ENCODE peak calls at places on chromosomes 11 and 22, in six cellular contexts. R, O, F, K, V and D are unnamed samples.

GRCh38 chr11:129814244-129814992 is 1.2 kb upstream of the TMEM45B start:
- DNase-seq in R (no peak), O (peak), F (peak), K (no peak), V (no peak), D (no peak)

GRCh38 chr11:61626580-61627380 is 45.9 kb upstream of the SYT7 start:
- DNase-seq in R (no peak), O (no peak), F (no peak), K (peak), V (peak), D (peak)

GRCh38 chr11:9760180-9760550 is 96.3 kb downstream of the SWAP70 start:
- DNase-seq in R (no peak), O (no peak), F (no peak), K (peak), V (no peak), D (no peak)

GRCh38 chr11:65213322-65214211 is 31.8 kb downstream of the CAPN1 start:
- DNase-seq in R (no peak), O (no peak), F (no peak), K (no peak), V (no peak), D (no peak)

GRCh38 chr11:76152086-76152658 is 54.1 kb downstream of the WNT11 start:
- DNase-seq in R (peak), O (peak), F (peak), K (peak), V (peak), D (no peak)

GRCh38 chr11:122007611-122008071 is 108.4 kb downstream of the BLID start:
- DNase-seq in R (no peak), O (no peak), F (no peak), K (peak), V (no peak), D (no peak)

GRCh38 chr11:315516-315994 is 1.7 kb downstream of the IFITM1 start:
- DNase-seq in R (no peak), O (no peak), F (no peak), K (no peak), V (no peak), D (no peak)

GRCh38 chr11:69603978-69604524 is 36.9 kb upstream of the CCND1 start:
- DNase-seq in R (no peak), O (no peak), F (no peak), K (no peak), V (no peak), D (no peak)

GRCh38 chr11:66327171-66328035 is 8.8 kb downstream of the RIN1 start:
- DNase-seq in R (no peak), O (no peak), F (no peak), K (peak), V (no peak), D (no peak)

GRCh38 chr22:41327124-41327523 is 25.8 kb downstream of the ZC3H7B start:
- DNase-seq in R (no peak), O (no peak), F (no peak), K (no peak), V (no peak), D (no peak)

GRCh38 chr11:113148652-113149051 is 165.7 kb upstream of the TTC12 start:
- DNase-seq in R (no peak), O (no peak), F (no peak), K (no peak), V (no peak), D (no peak)

GRCh38 chr11:128036556-128037093 is 550.7 kb downstream of the ETS1 start:
- DNase-seq in R (no peak), O (no peak), F (no peak), K (no peak), V (no peak), D (no peak)

GRCh38 chr11:124108158-124108557 is 7.1 kb upstream of the VWA5A start:
- DNase-seq in R (no peak), O (no peak), F (no peak), K (peak), V (peak), D (no peak)

GRCh38 chr22:19438286-19438685 is 5.9 kb downstream of the MRPL40 start:
- DNase-seq in R (no peak), O (no peak), F (no peak), K (no peak), V (no peak), D (no peak)

GRCh38 chr11:91470656-91471055 is 754.0 kb upstream of the FAT3 start:
- DNase-seq in R (no peak), O (no peak), F (no peak), K (no peak), V (no peak), D (no peak)

GRCh38 chr11:86955674-86956522 is 703 bp upstream of the FZD4 start:
- DNase-seq in R (no peak), O (no peak), F (peak), K (peak), V (peak), D (no peak)

GRCh38 chr22:36571991-36572390 is 43.0 kb upstream of the EIF3D start:
- DNase-seq in R (no peak), O (no peak), F (no peak), K (no peak), V (no peak), D (no peak)

GRCh38 chr22:25346859-25347751 is 127.7 kb downstream of the CRYBB2 start:
- DNase-seq in R (no peak), O (no peak), F (no peak), K (no peak), V (no peak), D (no peak)

GRCh38 chr22:33921576-33922181 is 1.4 kb upstream of the LARGE1 start:
- DNase-seq in R (no peak), O (no peak), F (no peak), K (peak), V (peak), D (no peak)

GRCh38 chr11:61273151-61274078 is 21.7 kb downstream of the VWCE start:
- DNase-seq in R (no peak), O (no peak), F (no peak), K (no peak), V (no peak), D (no peak)

GRCh38 chr11:112884012-112884767 is 77.0 kb upstream of the NCAM1 start:
- DNase-seq in R (no peak), O (no peak), F (no peak), K (no peak), V (no peak), D (no peak)

GRCh38 chr22:50190182-50190951 is 4.7 kb downstream of the TRABD start:
- DNase-seq in R (peak), O (no peak), F (peak), K (peak), V (no peak), D (no peak)

GRCh38 chr11:47257518-47258316 is at the start of gene NR1H3:
- DNase-seq in R (peak), O (no peak), F (no peak), K (peak), V (peak), D (no peak)

GRCh38 chr22:44567846-44568493 is 69.9 kb upstream of the RTL6 start:
- DNase-seq in R (no peak), O (peak), F (peak), K (peak), V (peak), D (no peak)

GRCh38 chr11:18594999-18595749 is 4.4 kb upstream of the MISFA start:
- DNase-seq in R (no peak), O (no peak), F (no peak), K (peak), V (no peak), D (no peak)

GRCh38 chr22:48234011-48234410 is 1471.6 kb downstream of the TBC1D22A start:
- DNase-seq in R (no peak), O (no peak), F (no peak), K (no peak), V (no peak), D (no peak)

GRCh38 chr11:68908273-68908672 is 4.6 kb downstream of the IGHMBP2 start:
- DNase-seq in R (no peak), O (no peak), F (no peak), K (no peak), V (no peak), D (no peak)

GRCh38 chr11:35404397-35404775 is 15.0 kb downstream of the SLC1A2 start:
- DNase-seq in R (no peak), O (no peak), F (no peak), K (peak), V (peak), D (no peak)

GRCh38 chr11:130369141-130369691 is 54.5 kb upstream of the ZBTB44 start:
- DNase-seq in R (no peak), O (no peak), F (no peak), K (no peak), V (no peak), D (peak)